ENCODE peak calls at places on chromosomes 1 and 21, in seven cellular contexts. N, J, Q, K, H, I and L are unnamed samples.

GRCh38 chr1:204975568-204976235 is 67.3 kb upstream of the CNTN2 start:
- DNase-seq in N (peak; percentile 56), H (no peak), I (no peak), Q (no peak), J (peak; percentile 42), K (peak; percentile 57), L (peak; percentile 52)

GRCh38 chr1:202319381-202320080 is 22.2 kb downstream of the UBE2T start:
- DNase-seq in N (no peak), H (no peak), J (no peak), I (no peak), Q (no peak), K (no peak), L (no peak)

GRCh38 chr1:245260116-245260882 is 105.5 kb downstream of the KIF26B start:
- DNase-seq in N (no peak), K (peak; percentile 63), J (no peak), I (no peak), H (no peak), Q (no peak), L (no peak)

GRCh38 chr1:99648107-99648506 is 2.2 kb downstream of the PALMD start:
- DNase-seq in H (peak; percentile 66), K (no peak), I (peak; percentile 75), Q (no peak), J (no peak), N (no peak), L (peak; percentile 76)

GRCh38 chr1:88350648-88351047 is 333.4 kb upstream of the PKN2 start:
- DNase-seq in K (no peak), Q (no peak), N (no peak), I (no peak), J (no peak), H (no peak), L (no peak)

GRCh38 chr1:162087574-162087973 is 18.1 kb downstream of the NOS1AP start:
- DNase-seq in H (no peak), I (no peak), Q (no peak), N (no peak), K (no peak), J (no peak), L (no peak)

GRCh38 chr21:29148535-29148934 is 18.1 kb downstream of the MAP3K7CL start:
- DNase-seq in K (no peak), H (no peak), J (no peak), I (no peak), N (no peak), Q (no peak), L (no peak)

GRCh38 chr1:206826409-206826808 is 39.0 kb upstream of the IL20 start:
- DNase-seq in J (no peak), I (no peak), Q (no peak), H (no peak), K (no peak), N (no peak), L (peak; percentile 37)

GRCh38 chr21:44304846-44305245 is 5.0 kb downstream of the PFKL start:
- DNase-seq in N (peak; percentile 50), H (no peak), J (peak; percentile 9), K (peak; percentile 43), I (peak; percentile 82), Q (no peak), L (peak; percentile 67)

GRCh38 chr1:31263408-31263807 is 23.7 kb upstream of the NKAIN1 start:
- DNase-seq in Q (no peak), I (no peak), H (no peak), N (no peak), J (no peak), K (no peak), L (no peak)

GRCh38 chr1:172647110-172647564 is 11.8 kb upstream of the FASLG start:
- DNase-seq in Q (no peak), H (no peak), I (no peak), N (no peak), K (no peak), J (no peak), L (no peak)

GRCh38 chr1:30328401-30329262 is 394.8 kb downstream of the MATN1 start:
- DNase-seq in K (peak; percentile 13), H (no peak), I (peak; percentile 35), Q (peak; percentile 16), J (no peak), N (no peak), L (no peak)

GRCh38 chr1:28441674-28442073 is 64.2 kb upstream of the RCC1 start:
- DNase-seq in J (peak; percentile 40), Q (no peak), K (no peak), H (no peak), N (no peak), I (no peak), L (no peak)

GRCh38 chr1:3444736-3445135 is 9.7 kb upstream of the ARHGEF16 start:
- DNase-seq in H (peak; percentile 39), K (no peak), Q (no peak), J (no peak), N (no peak), I (no peak), L (no peak)

GRCh38 chr1:85976806-85977205 is 179.8 kb downstream of the COL24A1 start:
- DNase-seq in I (no peak), H (no peak), Q (no peak), J (no peak), K (no peak), N (no peak), L (no peak)

GRCh38 chr1:45656573-45657226 is 29.6 kb downstream of the GPBP1L1 start:
- DNase-seq in Q (no peak), H (no peak), N (no peak), I (no peak), J (no peak), K (no peak), L (no peak)

GRCh38 chr1:90104941-90105593 is 110.2 kb downstream of the ZNF326 start:
- DNase-seq in Q (no peak), H (no peak), K (no peak), I (no peak), J (no peak), N (no peak), L (no peak)

GRCh38 chr1:247864644-247865043 is 7.7 kb downstream of the TRIM58 start:
- DNase-seq in N (no peak), K (no peak), H (no peak), I (no peak), Q (no peak), J (no peak), L (no peak)

GRCh38 chr21:44516342-44516741 is 23.7 kb downstream of the KRTAP10-1 start:
- DNase-seq in Q (no peak), J (no peak), N (no peak), H (peak; percentile 55), K (no peak), I (no peak), L (no peak)

GRCh38 chr1:81584398-81584797 is 216.3 kb upstream of the ADGRL2 start:
- DNase-seq in I (no peak), H (no peak), J (no peak), Q (no peak), N (no peak), K (no peak), L (no peak)

GRCh38 chr1:76210130-76210529 is 135.6 kb downstream of the ST6GALNAC3 start:
- DNase-seq in Q (no peak), J (no peak), K (no peak), N (no peak), I (no peak), H (no peak), L (no peak)

DNA sequence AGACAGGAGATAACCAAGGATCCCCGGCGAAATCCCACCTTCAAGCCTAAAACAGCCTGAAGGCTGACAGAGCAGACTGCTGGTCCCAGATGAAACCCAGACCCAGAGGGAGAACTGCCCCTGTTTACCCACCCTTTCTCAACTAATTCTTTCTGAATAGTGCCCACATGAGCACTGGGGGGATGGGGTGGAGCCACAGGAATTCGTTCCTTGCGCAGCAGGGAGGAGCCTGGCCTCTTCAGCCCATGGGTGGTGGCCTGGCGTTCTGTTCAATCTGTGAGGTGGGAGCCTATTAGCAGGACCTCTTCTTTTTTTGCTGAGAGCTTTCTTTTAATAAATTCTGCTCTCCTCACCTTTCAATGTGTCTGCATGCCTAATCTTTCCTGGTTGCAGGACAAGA is 6.6 kb upstream of the AK5 start:
- DNase-seq in I (no peak), H (no peak), J (no peak), Q (no peak), K (no peak), N (no peak), L (no peak)
- H3K27ac ChIP-seq in I (no peak overlapping the region), H (no peak overlapping the region), J (no peak overlapping the region), Q (no peak overlapping the region), K (no peak overlapping the region), N (no peak overlapping the region), L (no peak overlapping the region)

DNA sequence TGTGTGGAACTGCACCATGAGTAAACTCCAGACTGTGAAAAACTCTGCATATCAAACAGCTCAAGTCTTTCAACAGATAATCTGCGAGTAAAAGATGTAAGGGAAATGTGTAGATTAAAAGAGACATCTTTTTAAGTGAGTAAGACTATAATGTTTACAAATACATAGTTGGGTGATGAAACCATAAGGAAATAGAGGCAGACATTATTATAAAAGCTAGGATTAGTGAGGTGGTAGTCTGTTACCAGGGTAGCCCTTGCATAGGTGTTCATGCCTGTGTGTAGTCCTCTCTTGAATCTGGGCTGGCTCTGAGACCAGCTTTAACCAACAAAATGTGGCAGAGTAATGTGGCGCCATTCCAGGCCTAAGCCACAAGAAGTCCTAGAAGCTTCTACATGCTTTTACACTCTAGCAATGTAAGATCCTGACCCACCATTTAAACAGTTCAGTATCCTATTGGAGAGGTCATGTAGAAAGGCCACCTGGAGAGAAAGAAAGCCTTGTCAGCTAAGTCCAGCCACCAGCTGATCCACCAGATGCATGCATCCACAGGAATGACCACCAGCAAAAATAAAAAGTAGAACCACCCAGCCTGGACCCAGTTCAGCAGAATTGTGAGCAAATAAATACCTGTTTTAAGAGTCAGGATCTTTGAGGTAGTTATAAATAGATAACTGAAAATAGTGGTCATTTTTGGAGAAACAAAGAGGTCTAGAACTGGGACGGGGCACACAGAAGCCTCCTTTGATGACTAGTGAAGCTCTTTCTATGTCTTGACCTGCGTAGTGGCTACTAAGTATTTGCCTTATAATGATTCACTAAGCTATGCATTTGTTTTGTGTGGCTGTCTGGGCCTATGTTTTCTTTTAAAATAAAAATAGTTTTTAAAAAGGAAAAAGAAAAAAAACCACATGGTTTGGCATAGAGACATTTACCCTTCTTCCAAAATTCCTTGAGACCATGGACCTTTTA is 8.1 kb downstream of the NIBAN1 start:
- DNase-seq in Q (no peak), N (no peak), J (no peak), I (no peak), H (no peak), K (no peak), L (no peak)
- H3K27ac ChIP-seq in Q (peak overlapping the region; percentile 75), N (no peak overlapping the region), J (no peak overlapping the region), I (peak overlapping the region; percentile 31), H (no peak overlapping the region), K (peak overlapping the region; percentile 21), L (no peak overlapping the region)

DNA sequence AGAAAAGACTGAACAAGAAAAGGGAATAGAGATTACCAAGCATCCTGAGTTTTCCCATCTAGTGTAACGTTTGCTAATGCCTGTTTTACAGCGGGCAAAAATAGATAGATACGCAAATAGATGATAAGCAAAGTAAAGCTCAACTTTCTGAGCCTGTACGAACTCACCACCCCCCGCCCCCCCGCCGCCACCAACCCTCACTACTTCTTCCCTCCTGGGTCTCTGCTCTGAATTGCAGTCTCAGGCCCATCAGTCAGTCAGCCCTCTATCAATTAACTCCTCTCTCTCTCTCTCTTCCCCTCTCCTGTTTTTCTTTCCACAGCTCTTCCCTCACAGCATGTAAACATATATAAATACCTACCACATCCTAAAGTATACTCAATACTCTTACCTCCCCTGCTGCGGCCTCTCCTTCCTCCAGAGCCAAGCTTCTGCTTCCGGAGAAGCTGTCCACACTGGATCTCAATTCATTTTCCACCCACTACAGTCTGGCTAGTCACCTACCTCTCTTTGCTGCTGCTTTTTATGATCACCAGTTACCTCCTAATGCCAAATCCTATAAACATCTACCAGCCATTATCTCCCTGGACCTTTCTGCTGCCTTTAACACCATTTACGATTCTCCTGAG is 64.6 kb downstream of the CAPN2 start:
- DNase-seq in H (no peak), J (no peak), Q (peak; percentile 37), I (no peak), K (no peak), N (peak; percentile 9), L (no peak)
- H3K27ac ChIP-seq in H (no peak overlapping the region), J (peak overlapping the region; percentile 84), Q (peak overlapping the region; percentile 75), I (peak overlapping the region; percentile 34), K (peak overlapping the region; percentile 54), N (no peak overlapping the region), L (no peak overlapping the region)

GRCh38 chr1:50326026-50326425 is 97.2 kb downstream of the DMRTA2 start:
- DNase-seq in H (no peak), Q (no peak), N (no peak), K (no peak), J (no peak), I (no peak), L (no peak)
- H3K27ac ChIP-seq in H (no peak overlapping the region), Q (no peak overlapping the region), N (no peak overlapping the region), K (no peak overlapping the region), J (no peak overlapping the region), I (no peak overlapping the region), L (no peak overlapping the region)